ENCODE peak calls at places on chromosomes 12 and 14, in five cellular contexts. One of them, this sample, is unnamed.

GRCh38 chr12:109331546-109331945 is 16.2 kb upstream of the MYO1H start:
- DNase-seq in iPS-NIHi11: no peak
- DNase-seq in stimulated activated CD4-positive, alpha-beta T cell treated with anti-CD3 and anti-CD28 coated beads, Interleukin-1b, Interleukin-23, amount 100 ng/mL, for 24 hours: no peak
- DNase-seq in NCI-H69: peak; percentile 79
- DNase-seq in AG08395: no peak
- DNase-seq in this sample: no peak

GRCh38 chr12:117047810-117048584 is 51.2 kb downstream of the TESC start:
- DNase-seq in iPS-NIHi11: peak; percentile 35
- DNase-seq in stimulated activated CD4-positive, alpha-beta T cell treated with anti-CD3 and anti-CD28 coated beads, Interleukin-1b, Interleukin-23, amount 100 ng/mL, for 24 hours: no peak
- DNase-seq in NCI-H69: no peak
- DNase-seq in AG08395: peak; percentile 30
- DNase-seq in this sample: no peak

GRCh38 chr14:79802096-79802495 is 409.2 kb downstream of the DIO2 start:
- DNase-seq in AG08395: no peak
- DNase-seq in NCI-H69: no peak
- DNase-seq in stimulated activated CD4-positive, alpha-beta T cell treated with anti-CD3 and anti-CD28 coated beads, Interleukin-1b, Interleukin-23, amount 100 ng/mL, for 24 hours: no peak
- DNase-seq in iPS-NIHi11: no peak
- DNase-seq in this sample: no peak

GRCh38 chr12:82449179-82449578 is 90.8 kb downstream of the METTL25 start:
- DNase-seq in NCI-H69: no peak
- DNase-seq in stimulated activated CD4-positive, alpha-beta T cell treated with anti-CD3 and anti-CD28 coated beads, Interleukin-1b, Interleukin-23, amount 100 ng/mL, for 24 hours: no peak
- DNase-seq in iPS-NIHi11: no peak
- DNase-seq in AG08395: peak; percentile 7
- DNase-seq in this sample: no peak

GRCh38 chr12:122732170-122732569 is 1.5 kb upstream of the HCAR1 start:
- DNase-seq in AG08395: no peak
- DNase-seq in NCI-H69: no peak
- DNase-seq in stimulated activated CD4-positive, alpha-beta T cell treated with anti-CD3 and anti-CD28 coated beads, Interleukin-1b, Interleukin-23, amount 100 ng/mL, for 24 hours: no peak
- DNase-seq in iPS-NIHi11: no peak
- DNase-seq in this sample: no peak

GRCh38 chr12:87092421-87092820 is 836.2 kb upstream of the MGAT4C start:
- DNase-seq in NCI-H69: peak; percentile 32
- DNase-seq in iPS-NIHi11: no peak
- DNase-seq in stimulated activated CD4-positive, alpha-beta T cell treated with anti-CD3 and anti-CD28 coated beads, Interleukin-1b, Interleukin-23, amount 100 ng/mL, for 24 hours: no peak
- DNase-seq in AG08395: no peak
- DNase-seq in this sample: no peak

GRCh38 chr12:120252071-120252906 is 13.2 kb downstream of the PXN start:
- DNase-seq in stimulated activated CD4-positive, alpha-beta T cell treated with anti-CD3 and anti-CD28 coated beads, Interleukin-1b, Interleukin-23, amount 100 ng/mL, for 24 hours: peak; percentile 50
- DNase-seq in iPS-NIHi11: no peak
- DNase-seq in AG08395: no peak
- DNase-seq in NCI-H69: no peak
- DNase-seq in this sample: peak; percentile 91

GRCh38 chr14:33589334-33589733 is 361.5 kb downstream of the EGLN3 start:
- DNase-seq in stimulated activated CD4-positive, alpha-beta T cell treated with anti-CD3 and anti-CD28 coated beads, Interleukin-1b, Interleukin-23, amount 100 ng/mL, for 24 hours: no peak
- DNase-seq in NCI-H69: no peak
- DNase-seq in AG08395: peak; percentile 72
- DNase-seq in iPS-NIHi11: no peak
- DNase-seq in this sample: no peak

GRCh38 chr14:95370076-95370475 is 50.4 kb upstream of the CLMN start:
- DNase-seq in iPS-NIHi11: no peak
- DNase-seq in stimulated activated CD4-positive, alpha-beta T cell treated with anti-CD3 and anti-CD28 coated beads, Interleukin-1b, Interleukin-23, amount 100 ng/mL, for 24 hours: no peak
- DNase-seq in AG08395: no peak
- DNase-seq in NCI-H69: no peak
- DNase-seq in this sample: no peak

GRCh38 chr14:104977008-104977680 is 1.0 kb downstream of the AHNAK2 start:
- DNase-seq in stimulated activated CD4-positive, alpha-beta T cell treated with anti-CD3 and anti-CD28 coated beads, Interleukin-1b, Interleukin-23, amount 100 ng/mL, for 24 hours: no peak
- DNase-seq in AG08395: no peak
- DNase-seq in NCI-H69: no peak
- DNase-seq in iPS-NIHi11: no peak
- DNase-seq in this sample: no peak

GRCh38 chr14:102775855-102776760 is 1.1 kb upstream of the TRAF3 start:
- DNase-seq in NCI-H69: peak; percentile 54
- DNase-seq in AG08395: peak; percentile 75
- DNase-seq in stimulated activated CD4-positive, alpha-beta T cell treated with anti-CD3 and anti-CD28 coated beads, Interleukin-1b, Interleukin-23, amount 100 ng/mL, for 24 hours: no peak
- DNase-seq in iPS-NIHi11: no peak
- DNase-seq in this sample: no peak

GRCh38 chr12:49055978-49056754 is 4.4 kb downstream of the KMT2D start:
- DNase-seq in stimulated activated CD4-positive, alpha-beta T cell treated with anti-CD3 and anti-CD28 coated beads, Interleukin-1b, Interleukin-23, amount 100 ng/mL, for 24 hours: peak; percentile 22
- DNase-seq in NCI-H69: peak; percentile 39
- DNase-seq in AG08395: peak; percentile 92
- DNase-seq in iPS-NIHi11: peak; percentile 79
- DNase-seq in this sample: peak; percentile 43

GRCh38 chr14:95895720-95896119 is 19.1 kb downstream of the TUNAR start:
- DNase-seq in iPS-NIHi11: peak; percentile 74
- DNase-seq in NCI-H69: peak; percentile 58
- DNase-seq in stimulated activated CD4-positive, alpha-beta T cell treated with anti-CD3 and anti-CD28 coated beads, Interleukin-1b, Interleukin-23, amount 100 ng/mL, for 24 hours: peak; percentile 11
- DNase-seq in AG08395: no peak
- DNase-seq in this sample: no peak

GRCh38 chr14:102255401-102256190 is 49.4 kb downstream of the MOK start:
- DNase-seq in stimulated activated CD4-positive, alpha-beta T cell treated with anti-CD3 and anti-CD28 coated beads, Interleukin-1b, Interleukin-23, amount 100 ng/mL, for 24 hours: no peak
- DNase-seq in AG08395: peak; percentile 25
- DNase-seq in NCI-H69: no peak
- DNase-seq in iPS-NIHi11: no peak
- DNase-seq in this sample: no peak

GRCh38 chr12:100163416-100164152 is 20.9 kb upstream of the BLTP3B start:
- DNase-seq in iPS-NIHi11: peak; percentile 94
- DNase-seq in AG08395: peak; percentile 85
- DNase-seq in NCI-H69: peak; percentile 95
- DNase-seq in stimulated activated CD4-positive, alpha-beta T cell treated with anti-CD3 and anti-CD28 coated beads, Interleukin-1b, Interleukin-23, amount 100 ng/mL, for 24 hours: peak; percentile 51
- DNase-seq in this sample: peak; percentile 58

GRCh38 chr14:104600141-104600643 is 4.4 kb downstream of the TMEM179 start:
- DNase-seq in NCI-H69: peak; percentile 33
- DNase-seq in stimulated activated CD4-positive, alpha-beta T cell treated with anti-CD3 and anti-CD28 coated beads, Interleukin-1b, Interleukin-23, amount 100 ng/mL, for 24 hours: no peak
- DNase-seq in AG08395: no peak
- DNase-seq in iPS-NIHi11: no peak
- DNase-seq in this sample: no peak

GRCh38 chr12:53781218-53781801 is 29.5 kb upstream of the CISTR start:
- DNase-seq in iPS-NIHi11: no peak
- DNase-seq in stimulated activated CD4-positive, alpha-beta T cell treated with anti-CD3 and anti-CD28 coated beads, Interleukin-1b, Interleukin-23, amount 100 ng/mL, for 24 hours: no peak
- DNase-seq in AG08395: no peak
- DNase-seq in NCI-H69: peak; percentile 29
- DNase-seq in this sample: no peak

GRCh38 chr12:130214686-130215370 is 52.6 kb downstream of the FZD10 start:
- DNase-seq in stimulated activated CD4-positive, alpha-beta T cell treated with anti-CD3 and anti-CD28 coated beads, Interleukin-1b, Interleukin-23, amount 100 ng/mL, for 24 hours: no peak
- DNase-seq in NCI-H69: no peak
- DNase-seq in iPS-NIHi11: no peak
- DNase-seq in AG08395: no peak
- DNase-seq in this sample: no peak

GRCh38 chr12:124919646-124920352 is 5.3 kb upstream of the UBC start:
- DNase-seq in AG08395: no peak
- DNase-seq in iPS-NIHi11: no peak
- DNase-seq in NCI-H69: no peak
- DNase-seq in stimulated activated CD4-positive, alpha-beta T cell treated with anti-CD3 and anti-CD28 coated beads, Interleukin-1b, Interleukin-23, amount 100 ng/mL, for 24 hours: no peak
- DNase-seq in this sample: no peak

GRCh38 chr12:131213896-131214442 is 260.3 kb downstream of the ADGRD1 start:
- DNase-seq in AG08395: no peak
- DNase-seq in stimulated activated CD4-positive, alpha-beta T cell treated with anti-CD3 and anti-CD28 coated beads, Interleukin-1b, Interleukin-23, amount 100 ng/mL, for 24 hours: no peak
- DNase-seq in NCI-H69: no peak
- DNase-seq in iPS-NIHi11: no peak
- DNase-seq in this sample: no peak

GRCh38 chr12:57152408-57153038 is 5.1 kb upstream of the LRP1-AS start:
- DNase-seq in iPS-NIHi11: no peak
- DNase-seq in stimulated activated CD4-positive, alpha-beta T cell treated with anti-CD3 and anti-CD28 coated beads, Interleukin-1b, Interleukin-23, amount 100 ng/mL, for 24 hours: no peak
- DNase-seq in AG08395: peak; percentile 65
- DNase-seq in NCI-H69: no peak
- DNase-seq in this sample: no peak

GRCh38 chr12:128138125-128138524 is 128.8 kb upstream of the TMEM132C start:
- DNase-seq in AG08395: no peak
- DNase-seq in stimulated activated CD4-positive, alpha-beta T cell treated with anti-CD3 and anti-CD28 coated beads, Interleukin-1b, Interleukin-23, amount 100 ng/mL, for 24 hours: no peak
- DNase-seq in iPS-NIHi11: no peak
- DNase-seq in NCI-H69: no peak
- DNase-seq in this sample: no peak

GRCh38 chr14:35201066-35201465 is 78.7 kb downstream of the PRORP start:
- DNase-seq in NCI-H69: no peak
- DNase-seq in stimulated activated CD4-positive, alpha-beta T cell treated with anti-CD3 and anti-CD28 coated beads, Interleukin-1b, Interleukin-23, amount 100 ng/mL, for 24 hours: no peak
- DNase-seq in iPS-NIHi11: no peak
- DNase-seq in AG08395: no peak
- DNase-seq in this sample: no peak

GRCh38 chr14:94423465-94424056 is 29.0 kb downstream of the SERPINA11 start:
- DNase-seq in NCI-H69: peak; percentile 71
- DNase-seq in stimulated activated CD4-positive, alpha-beta T cell treated with anti-CD3 and anti-CD28 coated beads, Interleukin-1b, Interleukin-23, amount 100 ng/mL, for 24 hours: peak; percentile 30
- DNase-seq in AG08395: peak; percentile 76
- DNase-seq in iPS-NIHi11: peak; percentile 79
- DNase-seq in this sample: no peak

GRCh38 chr12:76117751-76118150 is 33.3 kb upstream of the NAP1L1 start:
- DNase-seq in iPS-NIHi11: no peak
- DNase-seq in AG08395: no peak
- DNase-seq in stimulated activated CD4-positive, alpha-beta T cell treated with anti-CD3 and anti-CD28 coated beads, Interleukin-1b, Interleukin-23, amount 100 ng/mL, for 24 hours: no peak
- DNase-seq in NCI-H69: no peak
- DNase-seq in this sample: no peak

GRCh38 chr14:65864549-65864948 is 452.0 kb downstream of the FUT8 start:
- DNase-seq in stimulated activated CD4-positive, alpha-beta T cell treated with anti-CD3 and anti-CD28 coated beads, Interleukin-1b, Interleukin-23, amount 100 ng/mL, for 24 hours: no peak
- DNase-seq in iPS-NIHi11: no peak
- DNase-seq in NCI-H69: no peak
- DNase-seq in AG08395: peak; percentile 21
- DNase-seq in this sample: no peak

GRCh38 chr14:100604709-100605108 is 17.5 kb upstream of the BEGAIN start:
- DNase-seq in AG08395: no peak
- DNase-seq in iPS-NIHi11: no peak
- DNase-seq in stimulated activated CD4-positive, alpha-beta T cell treated with anti-CD3 and anti-CD28 coated beads, Interleukin-1b, Interleukin-23, amount 100 ng/mL, for 24 hours: no peak
- DNase-seq in NCI-H69: no peak
- DNase-seq in this sample: no peak

GRCh38 chr12:52903855-52904508 is 894 bp downstream of the KRT8 start:
- DNase-seq in stimulated activated CD4-positive, alpha-beta T cell treated with anti-CD3 and anti-CD28 coated beads, Interleukin-1b, Interleukin-23, amount 100 ng/mL, for 24 hours: peak; percentile 22
- DNase-seq in NCI-H69: peak; percentile 93
- DNase-seq in iPS-NIHi11: peak; percentile 88
- DNase-seq in AG08395: no peak
- DNase-seq in this sample: peak; percentile 51

GRCh38 chr14:94636744-94637412 is 24.7 kb downstream of the SERPINA3 start:
- DNase-seq in NCI-H69: peak; percentile 7
- DNase-seq in AG08395: no peak
- DNase-seq in iPS-NIHi11: no peak
- DNase-seq in stimulated activated CD4-positive, alpha-beta T cell treated with anti-CD3 and anti-CD28 coated beads, Interleukin-1b, Interleukin-23, amount 100 ng/mL, for 24 hours: no peak
- DNase-seq in this sample: no peak

GRCh38 chr12:130904064-130904463 is 32.2 kb downstream of the RAN start:
- DNase-seq in stimulated activated CD4-positive, alpha-beta T cell treated with anti-CD3 and anti-CD28 coated beads, Interleukin-1b, Interleukin-23, amount 100 ng/mL, for 24 hours: no peak
- DNase-seq in iPS-NIHi11: no peak
- DNase-seq in NCI-H69: no peak
- DNase-seq in AG08395: no peak
- DNase-seq in this sample: no peak